ENCODE peak calls at places on chromosomes 16 and 17, in five cellular contexts. A, U, Q, J and H are unnamed samples.

GRCh38 chr16:89037261-89038152 is 56.1 kb upstream of the ACSF3 start:
- DNase-seq in A (peak; percentile 91), J (peak; percentile 67), Q (peak; percentile 81), U (peak; percentile 43), H (peak; percentile 16)

GRCh38 chr16:1788095-1788707 is 5.3 kb downstream of the IGFALS start:
- DNase-seq in A (no peak), U (no peak), Q (no peak), J (no peak), H (no peak)

GRCh38 chr16:72895951-72896350 is 152.0 kb downstream of the ZFHX3 start:
- DNase-seq in A (no peak), Q (no peak), J (peak; percentile 13), U (no peak), H (no peak)

GRCh38 chr16:81833751-81834150 is 54.7 kb downstream of the PLCG2 start:
- DNase-seq in U (no peak), Q (no peak), J (no peak), A (no peak), H (no peak)

GRCh38 chr16:80670170-80670865 is 129.5 kb downstream of the DYNLRB2 start:
- DNase-seq in U (peak; percentile 36), J (no peak), A (no peak), Q (no peak), H (no peak)

GRCh38 chr16:90048347-90048722 is 28.8 kb downstream of the PRDM7 start:
- DNase-seq in Q (no peak), U (no peak), J (peak; percentile 15), A (no peak), H (no peak)

GRCh38 chr16:47664653-47665325 is 203.7 kb downstream of the PHKB start:
- DNase-seq in J (no peak), Q (no peak), U (no peak), A (no peak), H (no peak)

GRCh38 chr17:18257747-18258355 is 687 bp downstream of the FLII start:
- DNase-seq in J (peak; percentile 94), U (peak; percentile 58), Q (peak; percentile 75), A (peak; percentile 83), H (peak; percentile 56)

GRCh38 chr16:84367750-84368320 is 503 bp upstream of the ATP2C2 start:
- DNase-seq in J (no peak), A (no peak), Q (peak; percentile 72), U (no peak), H (no peak)

GRCh38 chr16:84312783-84313382 is 18.2 kb downstream of the WFDC1 start:
- DNase-seq in J (no peak), Q (peak; percentile 93), A (peak; percentile 66), U (no peak), H (no peak)

GRCh38 chr17:7997186-7997585 is 5.2 kb upstream of the GUCY2D start:
- DNase-seq in U (peak; percentile 81), Q (peak; percentile 90), J (peak; percentile 61), A (peak; percentile 62), H (peak; percentile 94)

GRCh38 chr17:57132663-57133062 is 47.6 kb downstream of the AKAP1 start:
- DNase-seq in A (peak; percentile 20), J (no peak), Q (peak; percentile 17), U (peak; percentile 23), H (no peak)

GRCh38 chr17:8997994-8998628 is 23.2 kb upstream of the NTN1 start:
- DNase-seq in Q (peak; percentile 83), J (peak; percentile 76), A (peak; percentile 76), U (peak; percentile 73), H (peak; percentile 59)

GRCh38 chr16:28494141-28494851 is at the start of gene APOBR:
- DNase-seq in Q (no peak), J (no peak), U (peak; percentile 88), A (no peak), H (peak; percentile 51)

GRCh38 chr17:31431098-31431794 is 39.8 kb downstream of the RAB11FIP4 start:
- DNase-seq in U (no peak), Q (no peak), J (no peak), A (no peak), H (no peak)

GRCh38 chr17:859461-860195 is 77.5 kb downstream of the MRM3 start:
- DNase-seq in Q (no peak), A (peak; percentile 87), J (peak; percentile 83), U (no peak), H (no peak)

GRCh38 chr17:73566905-73567782 is 77.1 kb downstream of the SDK2 start:
- DNase-seq in U (peak; percentile 61), A (peak; percentile 57), Q (peak; percentile 94), J (no peak), H (peak; percentile 36)

GRCh38 chr16:84458606-84459516 is 45.6 kb downstream of the MEAK7 start:
- DNase-seq in J (no peak), U (no peak), Q (no peak), A (no peak), H (no peak)

GRCh38 chr17:41428591-41429326 is 4.4 kb upstream of the KRT37 start:
- DNase-seq in U (no peak), J (peak; percentile 28), A (peak; percentile 16), Q (no peak), H (no peak)

GRCh38 chr17:59151591-59151990 is 3.4 kb downstream of the SKA2 start:
- DNase-seq in Q (no peak), A (no peak), J (no peak), U (no peak), H (no peak)

GRCh38 chr16:80570106-80570478 is 29.3 kb downstream of the DYNLRB2 start:
- DNase-seq in Q (no peak), A (no peak), J (no peak), U (no peak), H (no peak)

GRCh38 chr16:5336898-5337297 is 239.3 kb upstream of the EEF2KMT start:
- DNase-seq in J (no peak), Q (no peak), U (no peak), A (peak; percentile 54), H (no peak)

GRCh38 chr16:57923418-57923817 is 47.5 kb downstream of the CNGB1 start:
- DNase-seq in J (no peak), Q (no peak), A (no peak), U (no peak), H (no peak)
- H3K36me3 ChIP-seq in J (no peaks in the 10 kb centered on the region), Q (no peaks in the 10 kb centered on the region), A (no peaks in the 10 kb centered on the region), U (no peaks in the 10 kb centered on the region), H (no peaks in the 10 kb centered on the region)

DNA sequence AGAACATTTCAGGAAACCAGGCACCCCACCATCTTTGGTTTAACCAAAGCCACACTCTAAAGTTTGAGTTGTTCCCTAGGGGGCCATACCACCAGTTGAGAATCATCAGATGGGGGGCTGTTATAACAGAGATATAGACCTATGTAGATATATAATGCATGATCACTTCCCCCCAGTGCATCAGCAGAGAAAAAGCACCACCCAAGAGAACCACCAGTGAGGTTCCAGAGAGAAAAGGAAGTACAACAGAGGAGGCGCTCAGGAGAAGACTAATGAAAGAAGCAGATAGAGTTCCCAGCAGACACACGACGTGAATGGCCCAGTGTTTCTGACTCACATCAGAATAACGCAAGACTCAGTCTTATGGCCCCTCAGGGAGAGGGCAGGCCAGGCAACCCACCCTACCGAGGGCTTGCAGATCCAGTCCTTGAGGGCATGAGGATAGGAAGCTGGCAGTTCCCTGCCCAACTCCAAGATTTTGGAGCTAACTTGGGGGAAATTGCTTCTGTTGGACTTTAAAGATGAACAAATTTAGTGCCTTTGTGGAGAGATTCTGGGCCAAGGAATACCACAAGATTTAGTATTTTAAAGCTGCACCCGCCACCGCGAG is 53.3 kb downstream of the AIPL1 start:
- DNase-seq in J (peak; percentile 7), U (no peak), Q (no peak), A (no peak), H (no peak)
- TF ChIP-seq EZH2phosphoT487 in J (no peak), U (no peak), Q (no peak), A (no peak), H (no peak)

GRCh38 chr16:72561-73537 is at the start of gene RHBDF1:
- DNase-seq in Q (peak; percentile 83), A (peak; percentile 90), J (peak; percentile 80), U (no peak), H (peak; percentile 45)
- H3K36me3 ChIP-seq in Q (no peaks in the 10 kb centered on the region), A (no peaks in the 10 kb centered on the region), J (no peaks in the 10 kb centered on the region), U (no peaks in the 10 kb centered on the region), H (no peaks in the 10 kb centered on the region)

DNA sequence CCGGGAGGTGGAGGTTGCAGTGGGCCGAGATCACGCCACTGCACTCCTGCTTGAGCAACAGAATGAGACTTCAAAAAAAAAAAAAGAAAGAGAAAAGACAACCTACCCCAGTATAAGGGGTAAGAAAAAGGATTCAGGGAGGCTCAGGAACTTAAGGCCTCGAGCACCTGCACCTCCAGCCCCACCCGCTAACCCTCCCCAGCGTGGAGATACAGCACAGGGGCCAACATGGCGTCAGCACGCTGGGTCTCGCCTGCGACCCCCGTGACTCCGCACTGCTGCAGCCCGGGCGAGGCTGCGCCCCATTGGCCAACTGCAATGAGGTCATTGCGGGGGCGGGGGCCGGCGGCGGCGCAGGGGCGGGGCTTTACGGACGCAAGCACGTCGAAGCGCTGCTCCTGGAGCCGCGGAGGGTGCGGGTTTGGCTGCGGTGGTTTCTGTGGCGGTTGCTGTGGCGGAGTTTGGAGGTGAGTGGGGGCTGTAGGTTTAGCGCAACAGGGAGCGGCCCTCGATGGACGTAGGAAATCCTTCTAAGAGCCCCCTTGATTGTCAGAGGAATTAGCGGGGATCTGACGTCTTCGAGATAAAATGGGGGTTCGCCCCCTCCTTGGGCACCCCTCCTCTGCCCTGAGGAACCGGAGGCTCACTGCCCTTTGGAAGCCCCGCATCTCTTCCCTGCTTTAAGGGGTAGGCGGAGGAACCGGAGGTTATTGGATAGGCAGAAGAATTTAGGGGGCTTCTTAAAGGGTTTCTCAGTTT is at the start of gene ATP6V0A1:
- DNase-seq in Q (peak; percentile 94), J (peak; percentile 93), A (peak; percentile 93), U (peak; percentile 91), H (peak; percentile 85)
- TF ChIP-seq EZH2phosphoT487 in Q (no peak), J (no peak), A (no peak), U (no peak), H (no peak)

DNA sequence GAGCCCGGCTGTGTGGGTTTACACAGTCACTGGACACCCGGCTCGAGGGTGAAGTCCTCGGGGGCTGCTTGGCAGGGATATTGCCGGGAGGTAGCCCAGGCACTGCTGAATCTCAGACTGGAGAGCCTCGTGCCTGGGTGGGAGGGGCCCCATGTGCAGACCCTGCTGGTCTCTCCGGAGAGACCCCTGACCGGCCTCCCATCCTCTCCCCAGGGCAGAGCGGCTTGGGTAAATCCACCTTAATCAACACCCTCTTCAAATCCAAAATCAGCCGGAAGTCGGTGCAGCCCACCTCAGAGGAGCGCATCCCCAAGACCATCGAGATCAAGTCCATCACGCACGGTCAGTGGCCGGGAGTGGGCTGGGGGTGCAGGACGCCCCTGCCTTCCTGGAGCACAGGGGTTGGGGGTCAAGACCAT is 346.5 kb downstream of the SEC14L1 start:
- DNase-seq in Q (no peak), J (no peak), U (no peak), A (no peak), H (no peak)
- H3K36me3 ChIP-seq in Q (no peaks in the 10 kb centered on the region), J (peaks cover 10% of the 10 kb centered on the region), U (peaks cover 100% of the 10 kb centered on the region), A (no peaks in the 10 kb centered on the region), H (no peaks in the 10 kb centered on the region)

DNA sequence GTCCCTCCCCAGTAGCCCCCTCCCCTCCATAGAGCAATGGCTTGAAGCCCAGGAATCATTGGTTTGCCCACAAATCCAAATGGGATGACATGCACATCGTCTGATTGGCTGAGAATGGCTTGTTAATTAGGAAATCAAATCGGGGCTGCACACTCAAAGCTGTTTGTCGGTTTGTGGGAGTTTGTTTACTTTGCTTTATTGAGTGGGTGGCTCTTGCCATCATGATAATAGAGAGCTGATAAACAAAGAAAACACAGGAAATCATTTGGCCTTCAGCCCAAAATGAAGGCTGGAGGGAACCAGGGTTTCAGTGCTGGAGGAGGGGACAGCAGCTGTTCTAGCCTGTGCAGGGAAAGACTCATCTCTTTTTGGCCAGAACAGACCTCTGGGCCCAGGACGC is 316.2 kb downstream of the CBLN1 start:
- DNase-seq in Q (no peak), A (no peak), U (no peak), J (no peak), H (no peak)
- TF ChIP-seq EZH2phosphoT487 in Q (no peak), A (no peak), U (no peak), J (no peak), H (no peak)